ENCODE peak calls at places on chromosomes 2 and 18, in six cellular contexts. J is K562, P is HCT116, O is GM12878, N is HepG2, V is upper lobe of left lung. Q is an unnamed sample.

GRCh38 chr2:43376523-43377198 is 150.3 kb upstream of the ZFP36L2 start:
- ATAC-seq in J (no peak), P (peak; percentile 77), O (no peak), N (peak; percentile 84), V (no peak), Q (no peak)

GRCh38 chr2:63581266-63581961 is 6.9 kb downstream of the WDPCP start:
- ATAC-seq in J (peak; percentile 41), P (no peak), O (peak; percentile 21), N (no peak), V (peak; percentile 53), Q (peak; percentile 53)

GRCh38 chr2:203869610-203870042 is 2.1 kb downstream of the CTLA4 start:
- ATAC-seq in J (no peak), P (no peak), O (no peak), N (no peak), V (no peak), Q (no peak)

GRCh38 chr18:23133860-23134779 is 1.2 kb upstream of the CABLES1 start:
- ATAC-seq in J (peak; percentile 67), P (peak; percentile 77), O (peak; percentile 71), N (peak; percentile 78), V (peak; percentile 68), Q (no peak)

GRCh38 chr2:237603718-237604362 is 13.3 kb upstream of the RAB17 start:
- ATAC-seq in J (no peak), P (no peak), O (peak; percentile 90), N (no peak), V (peak; percentile 73), Q (peak; percentile 70)

GRCh38 chr2:69138247-69138754 is 125.3 kb downstream of the ANTXR1 start:
- ATAC-seq in J (no peak), P (peak; percentile 73), O (no peak), N (no peak), V (no peak), Q (peak; percentile 66)

GRCh38 chr2:105796791-105797190 is 52.1 kb downstream of the NCK2 start:
- ATAC-seq in J (peak; percentile 9), P (no peak), O (peak; percentile 8), N (no peak), V (no peak), Q (no peak)

GRCh38 chr18:26480897-26481795 is 67.2 kb downstream of the KCTD1 start:
- ATAC-seq in J (no peak), P (peak; percentile 72), O (peak; percentile 55), N (no peak), V (peak; percentile 35), Q (no peak)

GRCh38 chr2:82526267-82526666 is 1932.8 kb downstream of the SUCLG1 start:
- ATAC-seq in J (no peak), P (no peak), O (no peak), N (no peak), V (no peak), Q (no peak)

GRCh38 chr2:239445771-239446524 is 45.1 kb upstream of the HDAC4 start:
- ATAC-seq in J (no peak), P (no peak), O (no peak), N (no peak), V (no peak), Q (no peak)

DNA sequence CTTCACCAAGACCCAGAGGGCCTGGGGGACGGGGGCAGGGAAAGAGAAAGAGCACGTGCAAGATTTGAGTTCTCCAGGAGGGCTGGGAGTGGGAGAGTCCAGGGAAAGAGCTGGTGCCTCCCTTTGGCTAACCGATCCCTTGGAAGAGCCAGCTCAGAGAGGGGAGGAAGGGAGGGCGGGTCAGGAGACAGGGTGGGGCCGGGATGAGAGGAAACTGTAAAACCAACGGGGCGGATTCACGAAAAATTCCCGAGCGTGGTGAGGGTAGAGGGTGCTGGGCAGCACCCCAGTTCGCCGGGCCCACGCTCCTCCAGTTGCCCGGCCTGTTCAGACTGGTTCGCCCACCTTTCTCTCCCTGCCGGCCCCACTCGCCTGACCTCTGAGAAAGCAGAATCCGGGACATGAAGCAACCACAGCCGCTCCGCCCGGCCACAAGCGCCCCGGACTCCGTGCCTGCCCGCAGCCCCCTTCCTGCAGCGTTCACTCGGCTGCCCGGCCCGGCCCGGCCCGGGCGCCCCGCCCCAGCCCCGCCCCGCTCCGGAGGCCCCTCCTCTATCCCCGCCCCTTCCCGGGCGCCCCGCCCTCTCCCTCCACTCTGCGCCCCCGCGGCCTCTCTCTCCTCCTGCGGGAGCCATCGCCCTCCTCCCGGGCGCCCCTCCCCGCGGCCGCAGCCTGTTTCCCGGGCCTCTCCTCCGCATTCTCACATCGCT is 230.9 kb upstream of the SMAD2 start:
- ATAC-seq in J (peak; percentile 99), P (peak; percentile 92), O (peak; percentile 95), N (peak; percentile 88), V (peak; percentile 91), Q (peak; percentile 94)
- TF ChIP-seq POLR2A in J (no peak), P (no peak), O (no peak), N (peak; percentile 66), V (no peak), Q (peak; percentile 42)

DNA sequence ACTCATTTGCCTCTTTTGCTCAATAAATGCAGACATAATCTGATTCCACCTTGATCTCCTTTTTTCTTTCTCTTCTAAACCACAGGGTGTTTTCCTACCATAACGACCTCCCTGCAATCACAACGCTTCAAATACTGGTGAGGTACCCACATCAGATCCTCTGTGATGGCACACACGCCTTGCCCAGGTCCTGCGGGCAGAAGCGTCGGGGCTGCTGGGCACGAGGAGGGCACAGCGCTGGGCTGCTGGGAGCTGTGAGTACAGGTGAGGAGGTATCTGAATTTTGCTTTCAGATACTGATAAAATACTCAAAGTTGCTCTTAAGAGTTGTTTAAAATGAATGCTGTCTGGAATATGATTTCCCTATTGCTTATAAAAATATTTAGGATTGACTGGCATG is 186.1 kb upstream of the PXDN start:
- ATAC-seq in J (no peak), P (no peak), O (no peak), N (no peak), V (no peak), Q (no peak)
- TF ChIP-seq POLR2AphosphoS5 in J (no peak), P (no peak), O (no peak), N (no peak), V (no peak), Q (no peak)

DNA sequence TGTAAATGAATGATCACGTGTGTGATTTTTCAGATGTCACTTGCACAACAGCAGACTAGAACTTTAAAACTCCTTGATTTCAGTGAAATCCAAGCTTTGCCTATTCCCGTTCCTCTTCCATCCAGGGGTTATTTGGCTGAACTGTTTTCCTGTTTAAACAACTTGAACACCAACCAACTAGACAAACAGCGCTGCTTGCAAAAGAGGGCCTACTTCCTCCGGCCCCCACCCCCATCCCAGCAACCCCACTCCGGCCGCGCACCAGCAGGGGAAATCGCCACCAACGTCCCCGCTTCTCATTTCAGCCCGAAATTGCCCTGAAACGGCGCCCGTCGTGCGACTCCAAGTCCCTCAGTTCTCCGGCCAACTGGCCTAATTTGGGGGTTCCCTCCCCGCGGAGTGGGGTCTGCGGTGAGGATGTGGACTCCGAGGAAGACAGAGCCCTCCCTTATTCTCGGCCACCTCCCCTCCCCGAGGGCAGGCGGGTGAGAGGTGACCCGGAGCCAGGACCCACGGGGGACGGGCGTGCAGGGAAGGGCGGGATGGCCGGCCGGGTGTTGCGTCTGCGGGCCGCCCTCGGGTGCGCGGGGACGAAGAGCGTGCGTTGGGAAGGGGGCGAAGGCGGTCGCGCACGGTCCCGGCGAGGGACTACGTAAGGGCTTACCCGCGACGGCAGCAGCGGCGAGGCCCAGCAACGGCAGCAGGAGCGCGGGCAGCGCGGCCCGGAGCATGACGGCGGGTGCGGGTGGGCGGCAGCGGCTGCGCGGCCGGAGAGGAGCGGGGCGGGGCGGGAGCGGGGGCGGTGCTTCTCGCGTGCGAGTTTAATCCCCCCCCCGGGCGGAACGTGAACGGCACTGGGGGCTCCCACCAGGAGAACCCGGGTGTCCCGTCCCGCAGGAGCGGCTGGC is at the start of gene CD302:
- ATAC-seq in J (peak; percentile 89), P (no peak), O (peak; percentile 85), N (peak; percentile 89), V (peak; percentile 86), Q (peak; percentile 88)
- TF ChIP-seq POLR2A in J (no peak), P (no peak), O (peak; percentile 71), N (peak; percentile 55), V (no peak), Q (peak; percentile 53)

GRCh38 chr2:23128684-23129292 is 256.2 kb upstream of the KLHL29 start:
- ATAC-seq in J (no peak), P (no peak), O (no peak), N (no peak), V (no peak), Q (no peak)

GRCh38 chr2:23131066-23131575 is 253.9 kb upstream of the KLHL29 start:
- ATAC-seq in J (no peak), P (no peak), O (no peak), N (no peak), V (no peak), Q (no peak)

GRCh38 chr2:23124214-23124735 is 260.7 kb upstream of the KLHL29 start:
- ATAC-seq in J (no peak), P (no peak), O (no peak), N (no peak), V (no peak), Q (no peak)

GRCh38 chr2:23123686-23124085 is 261.3 kb upstream of the KLHL29 start:
- ATAC-seq in J (no peak), P (no peak), O (no peak), N (no peak), V (no peak), Q (no peak)

DNA sequence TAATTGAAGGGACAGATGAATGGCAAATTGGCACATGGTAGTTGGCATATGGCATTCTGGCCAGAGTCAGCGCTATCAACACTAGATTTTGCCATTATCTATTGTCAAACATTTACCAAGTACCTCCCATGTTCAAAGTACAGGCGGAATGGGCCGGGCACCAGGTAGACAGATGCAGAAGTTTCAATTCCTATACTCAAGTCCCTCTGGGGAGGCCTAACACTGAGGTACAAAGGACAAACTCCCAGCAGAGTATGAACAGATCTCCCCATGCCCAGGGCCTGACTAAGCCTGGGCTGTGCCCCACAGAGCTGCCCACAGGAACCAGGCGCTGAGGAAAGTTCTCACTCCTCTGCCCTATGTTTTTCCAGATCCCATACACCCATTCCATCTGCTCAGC is 257.5 kb upstream of the KLHL29 start:
- ATAC-seq in J (no peak), P (no peak), O (peak; percentile 58), N (peak; percentile 88), V (no peak), Q (no peak)
- TF ChIP-seq POLR2AphosphoS5 in J (no peak), P (no peak), O (no peak), N (no peak), V (no peak), Q (no peak)

Q was measured in gastroesophageal sphincter.